ENCODE peak calls at places on chromosome 15, in seven cellular contexts. C, E, W, B, Q, R and I are unnamed samples.
A peak's percentile ranks its signal among the peaks of the same experiment; 100 is the strongest.

GRCh38 chr15:99434506-99435137 is 131.2 kb upstream of the MEF2A start:
- DNase-seq in C (no peak), E (no peak), Q (no peak), B (no peak), R (no peak), W (peak; percentile 7), I (no peak)

GRCh38 chr15:74781673-74782595 is at the start of gene CSK:
- DNase-seq in C (peak; percentile 12), W (peak; percentile 85), R (peak; percentile 85), B (peak; percentile 65), Q (peak; percentile 47), E (peak; percentile 89), I (peak; percentile 98)

GRCh38 chr15:47366884-47367283 is 350.4 kb upstream of the SEMA6D start:
- DNase-seq in W (no peak), Q (no peak), B (no peak), E (no peak), C (no peak), R (no peak), I (no peak)

GRCh38 chr15:22918056-22918455 is 62.1 kb downstream of the CYFIP1 start:
- DNase-seq in B (no peak), Q (peak; percentile 51), R (no peak), E (peak; percentile 4), C (no peak), W (no peak), I (no peak)

GRCh38 chr15:55977225-55977624 is 16.2 kb downstream of the NEDD4 start:
- DNase-seq in Q (no peak), R (no peak), B (no peak), E (peak; percentile 11), W (no peak), C (no peak), I (no peak)

GRCh38 chr15:39663684-39664083 is 82.8 kb downstream of the THBS1 start:
- DNase-seq in B (no peak), E (no peak), C (no peak), R (no peak), Q (peak; percentile 33), W (no peak), I (no peak)

GRCh38 chr15:50107591-50108408 is 11.2 kb downstream of the ATP8B4 start:
- DNase-seq in R (no peak), C (no peak), Q (no peak), W (no peak), E (no peak), B (no peak), I (no peak)

GRCh38 chr15:33547876-33548275 is 237.1 kb downstream of the RYR3 start:
- DNase-seq in B (no peak), C (no peak), E (peak; percentile 30), Q (peak; percentile 46), W (no peak), R (peak; percentile 2), I (peak; percentile 56)